ENCODE peak calls at places on chromosomes 4 and X, in eight cellular contexts. R is iPS-NIHi11; A is keratinocyte; C is NCI-H1417 treated with DMSO at 0.1 percent for 48 hours; I is hypothalamus; W is D341Med; E is activated CD4-positive, alpha-beta T cell treated with anti-CD3 and anti-CD28 coated beads, Interleukin-2, amount 10 ng/mL, durations not matched to agents 7 days and 5 days; U is heart right ventricle. G is an unnamed sample.

GRCh38 chr4:105306158-105306781 is 159.6 kb downstream of the TET2 start:
- DNase-seq in R (no peak), A (no peak), C (no peak), I (no peak), W (no peak), E (peak), U (no peak), G (peak)

GRCh38 chr4:5874811-5875465 is 17.9 kb downstream of the CRMP1 start:
- DNase-seq in R (peak), A (no peak), C (no peak), I (no peak), W (no peak), E (no peak), U (no peak), G (peak)

GRCh38 chrX:43504394-43504793 is 151.7 kb upstream of the MAOA start:
- DNase-seq in R (no peak), A (no peak), C (no peak), I (no peak), W (no peak), E (no peak), U (no peak), G (no peak)

GRCh38 chr4:96593422-96593821 is 753.5 kb downstream of the PDHA2 start:
- DNase-seq in R (no peak), A (no peak), C (no peak), I (no peak), W (no peak), E (no peak), U (no peak), G (no peak)

GRCh38 chr4:139617702-139618490 is 47.7 kb upstream of the MGST2 start:
- DNase-seq in R (no peak), A (no peak), C (no peak), I (no peak), W (no peak), E (no peak), U (no peak), G (no peak)

GRCh38 chr4:52914051-52914605 is 52.0 kb downstream of the RASL11B start:
- DNase-seq in R (no peak), A (no peak), C (no peak), I (no peak), W (no peak), E (no peak), U (peak), G (no peak)

GRCh38 chr4:142443469-142443868 is 402.6 kb downstream of the INPP4B start:
- DNase-seq in R (no peak), A (no peak), C (no peak), I (no peak), W (no peak), E (no peak), U (no peak), G (no peak)

GRCh38 chr4:186724048-186724860 is 598 bp upstream of the FAT1 start:
- DNase-seq in R (peak), A (no peak), C (no peak), I (no peak), W (peak), E (no peak), U (peak), G (no peak)

GRCh38 chr4:125101706-125102105 is 213.0 kb upstream of the FAT4 start:
- DNase-seq in R (no peak), A (peak), C (no peak), I (no peak), W (no peak), E (no peak), U (no peak), G (peak)

GRCh38 chr4:48341776-48342558 is 638 bp downstream of the SLAIN2 start:
- DNase-seq in R (peak), A (no peak), C (no peak), I (peak), W (peak), E (peak), U (peak), G (no peak)

GRCh38 chr4:68498413-68499007 is 51.2 kb downstream of the TMPRSS11E start:
- DNase-seq in R (peak), A (peak), C (peak), I (no peak), W (peak), E (peak), U (peak), G (peak)

GRCh38 chrX:49840679-49841078 is 11.6 kb downstream of the PAGE4 start:
- DNase-seq in R (peak), A (no peak), C (peak), I (no peak), W (peak), E (peak), U (peak), G (peak)

GRCh38 chr4:89957527-89957926 is 62.9 kb downstream of the MMRN1 start:
- DNase-seq in R (no peak), A (no peak), C (no peak), I (no peak), W (no peak), E (no peak), U (no peak), G (no peak)

GRCh38 chrX:38627683-38628082 is 66.3 kb downstream of the TSPAN7 start:
- DNase-seq in R (peak), A (peak), C (no peak), I (no peak), W (peak), E (peak), U (no peak), G (no peak)

GRCh38 chr4:7426525-7427171 is 8.1 kb downstream of the PSAPL1 start:
- DNase-seq in R (no peak), A (no peak), C (no peak), I (no peak), W (peak), E (no peak), U (no peak), G (no peak)